ENCODE peak calls at places on chromosomes 7 and 10, in four cellular contexts. E is CD4-positive, CD25-positive, alpha-beta regulatory T cell; X is fibroblast of mammary gland; L is activated T-cell treated with anti-CD3 and anti-CD28 coated beads for 1 hour. P is an unnamed sample.

GRCh38 chr7:131183611-131184119 is 144.0 kb upstream of the MKLN1 start:
- DNase-seq in E (peak), X (peak), L (no peak), P (no peak)

GRCh38 chr10:74502963-74503608 is 323.3 kb upstream of the KAT6B start:
- DNase-seq in E (peak), X (peak), L (no peak), P (no peak)

GRCh38 chr7:58316-58715 is 134.1 kb upstream of the FAM20C start:
- DNase-seq in E (no peak), X (no peak), L (no peak), P (no peak)

GRCh38 chr7:44461387-44461786 is 29.1 kb downstream of the NUDCD3 start:
- DNase-seq in E (peak), X (peak), L (no peak), P (peak)

GRCh38 chr7:134996097-134996550 is 9.8 kb downstream of the AGBL3 start:
- DNase-seq in E (no peak), X (peak), L (no peak), P (no peak)

GRCh38 chr7:15306286-15306685 is 255.5 kb downstream of the AGMO start:
- DNase-seq in E (no peak), X (peak), L (no peak), P (no peak)

GRCh38 chr7:68684246-68684850 is 913.9 kb upstream of the AUTS2 start:
- DNase-seq in E (no peak), X (peak), L (no peak), P (no peak)

GRCh38 chr7:50821457-50821977 is 38.8 kb upstream of the GRB10 start:
- DNase-seq in E (no peak), X (no peak), L (no peak), P (no peak)

GRCh38 chr10:43684198-43684559 is 35.5 kb upstream of the ZNF32 start:
- DNase-seq in E (no peak), X (no peak), L (no peak), P (no peak)

GRCh38 chr7:6026011-6026819 is 5.0 kb upstream of the ANKRD61 start:
- DNase-seq in E (peak), X (peak), L (peak), P (peak)

GRCh38 chr7:115289966-115290365 is 368.1 kb downstream of the MDFIC start:
- DNase-seq in E (no peak), X (peak), L (no peak), P (no peak)

GRCh38 chr10:3757638-3758490 is 27.1 kb downstream of the KLF6 start:
- DNase-seq in E (peak), X (no peak), L (no peak), P (no peak)

GRCh38 chr7:65239707-65240352 is 133.8 kb upstream of the ZNF92 start:
- DNase-seq in E (no peak), X (no peak), L (no peak), P (peak)

GRCh38 chr7:99379043-99379577 is 4.6 kb downstream of the ARPC1B start:
- DNase-seq in E (peak), X (peak), L (no peak), P (peak)

GRCh38 chr10:102801496-102801895 is 35.7 kb downstream of the CYP17A1 start:
- DNase-seq in E (no peak), X (peak), L (no peak), P (no peak)

GRCh38 chr7:36161996-36162395 is 8.9 kb downstream of the EEPD1 start:
- DNase-seq in E (no peak), X (no peak), L (no peak), P (no peak)

P was measured in MG63.